ENCODE peak calls at places on chromosomes 4 and X, in nine cellular contexts. One of them, this sample, is unnamed.
A peak's percentile ranks its signal among the peaks of the same experiment; 100 is the strongest.

GRCh38 chrX:50680990-50681389 is 133.0 kb downstream of the SHROOM4 start:
- DNase-seq in amniotic epithelial cell: no peak
- DNase-seq in WTC11: peak; percentile 18
- DNase-seq in AG20443: no peak
- DNase-seq in stimulated activated CD8-positive, alpha-beta memory T cell treated with anti-CD3 and anti-CD28 coated beads, Interleukin-12 subunit alpha, Interleukin-12 subunit beta, amount 100 ng/mL, for 4 hours: no peak
- DNase-seq in T47D: no peak
- DNase-seq in RPMI7951: no peak
- DNase-seq in T-cell: no peak
- DNase-seq in heart right ventricle: no peak
- DNase-seq in this sample: peak; percentile 34

GRCh38 chr4:97252615-97253154 is 890.6 kb downstream of the STPG2 start:
- DNase-seq in amniotic epithelial cell: no peak
- DNase-seq in AG20443: no peak
- DNase-seq in T-cell: no peak
- DNase-seq in heart right ventricle: no peak
- DNase-seq in stimulated activated CD8-positive, alpha-beta memory T cell treated with anti-CD3 and anti-CD28 coated beads, Interleukin-12 subunit alpha, Interleukin-12 subunit beta, amount 100 ng/mL, for 4 hours: no peak
- DNase-seq in RPMI7951: no peak
- DNase-seq in T47D: no peak
- DNase-seq in WTC11: no peak
- DNase-seq in this sample: no peak

GRCh38 chrX:100207331-100208024 is 202.6 kb downstream of the PCDH19 start:
- DNase-seq in WTC11: no peak
- DNase-seq in T47D: no peak
- DNase-seq in RPMI7951: no peak
- DNase-seq in stimulated activated CD8-positive, alpha-beta memory T cell treated with anti-CD3 and anti-CD28 coated beads, Interleukin-12 subunit alpha, Interleukin-12 subunit beta, amount 100 ng/mL, for 4 hours: no peak
- DNase-seq in T-cell: no peak
- DNase-seq in AG20443: no peak
- DNase-seq in amniotic epithelial cell: no peak
- DNase-seq in heart right ventricle: no peak
- DNase-seq in this sample: no peak

GRCh38 chr4:132065940-132066495 is 1083.1 kb upstream of the PCDH10 start:
- DNase-seq in AG20443: no peak
- DNase-seq in T-cell: no peak
- DNase-seq in RPMI7951: no peak
- DNase-seq in T47D: no peak
- DNase-seq in WTC11: no peak
- DNase-seq in amniotic epithelial cell: peak; percentile 39
- DNase-seq in stimulated activated CD8-positive, alpha-beta memory T cell treated with anti-CD3 and anti-CD28 coated beads, Interleukin-12 subunit alpha, Interleukin-12 subunit beta, amount 100 ng/mL, for 4 hours: no peak
- DNase-seq in heart right ventricle: no peak
- DNase-seq in this sample: peak; percentile 3

GRCh38 chr4:128574706-128575105 is 234.8 kb upstream of the JADE1 start:
- DNase-seq in WTC11: peak; percentile 94
- DNase-seq in RPMI7951: peak; percentile 69
- DNase-seq in amniotic epithelial cell: peak; percentile 79
- DNase-seq in heart right ventricle: peak; percentile 60
- DNase-seq in T-cell: peak; percentile 26
- DNase-seq in stimulated activated CD8-positive, alpha-beta memory T cell treated with anti-CD3 and anti-CD28 coated beads, Interleukin-12 subunit alpha, Interleukin-12 subunit beta, amount 100 ng/mL, for 4 hours: no peak
- DNase-seq in AG20443: peak; percentile 30
- DNase-seq in T47D: no peak
- DNase-seq in this sample: peak; percentile 88

GRCh38 chr4:119210760-119211159 is 1.8 kb upstream of the USP53 start:
- DNase-seq in AG20443: no peak
- DNase-seq in amniotic epithelial cell: peak; percentile 79
- DNase-seq in T-cell: no peak
- DNase-seq in RPMI7951: no peak
- DNase-seq in heart right ventricle: no peak
- DNase-seq in T47D: no peak
- DNase-seq in stimulated activated CD8-positive, alpha-beta memory T cell treated with anti-CD3 and anti-CD28 coated beads, Interleukin-12 subunit alpha, Interleukin-12 subunit beta, amount 100 ng/mL, for 4 hours: no peak
- DNase-seq in WTC11: no peak
- DNase-seq in this sample: peak; percentile 50

GRCh38 chr4:173370130-173370476 is 651 bp upstream of the SAP30 start:
- DNase-seq in T47D: no peak
- DNase-seq in stimulated activated CD8-positive, alpha-beta memory T cell treated with anti-CD3 and anti-CD28 coated beads, Interleukin-12 subunit alpha, Interleukin-12 subunit beta, amount 100 ng/mL, for 4 hours: no peak
- DNase-seq in AG20443: peak; percentile 23
- DNase-seq in heart right ventricle: peak; percentile 82
- DNase-seq in amniotic epithelial cell: no peak
- DNase-seq in T-cell: no peak
- DNase-seq in RPMI7951: no peak
- DNase-seq in WTC11: peak; percentile 36
- DNase-seq in this sample: no peak

GRCh38 chrX:13506574-13506973 is 62.8 kb upstream of the EGFL6 start:
- DNase-seq in stimulated activated CD8-positive, alpha-beta memory T cell treated with anti-CD3 and anti-CD28 coated beads, Interleukin-12 subunit alpha, Interleukin-12 subunit beta, amount 100 ng/mL, for 4 hours: no peak
- DNase-seq in WTC11: peak; percentile 31
- DNase-seq in amniotic epithelial cell: peak; percentile 35
- DNase-seq in heart right ventricle: peak; percentile 18
- DNase-seq in T47D: peak; percentile 16
- DNase-seq in AG20443: peak; percentile 49
- DNase-seq in RPMI7951: peak; percentile 46
- DNase-seq in T-cell: peak; percentile 35
- DNase-seq in this sample: peak; percentile 67

GRCh38 chr4:121150486-121150885 is 13.6 kb downstream of the TNIP3 start:
- DNase-seq in amniotic epithelial cell: no peak
- DNase-seq in WTC11: no peak
- DNase-seq in AG20443: no peak
- DNase-seq in heart right ventricle: no peak
- DNase-seq in stimulated activated CD8-positive, alpha-beta memory T cell treated with anti-CD3 and anti-CD28 coated beads, Interleukin-12 subunit alpha, Interleukin-12 subunit beta, amount 100 ng/mL, for 4 hours: no peak
- DNase-seq in T-cell: no peak
- DNase-seq in RPMI7951: no peak
- DNase-seq in T47D: no peak
- DNase-seq in this sample: no peak

GRCh38 chr4:37568494-37568893 is 117.7 kb downstream of the RELL1 start:
- DNase-seq in T-cell: no peak
- DNase-seq in T47D: no peak
- DNase-seq in amniotic epithelial cell: no peak
- DNase-seq in heart right ventricle: no peak
- DNase-seq in stimulated activated CD8-positive, alpha-beta memory T cell treated with anti-CD3 and anti-CD28 coated beads, Interleukin-12 subunit alpha, Interleukin-12 subunit beta, amount 100 ng/mL, for 4 hours: no peak
- DNase-seq in RPMI7951: no peak
- DNase-seq in AG20443: no peak
- DNase-seq in WTC11: no peak
- DNase-seq in this sample: no peak

GRCh38 chr4:6263541-6264540 is 5.8 kb upstream of the WFS1 start:
- DNase-seq in AG20443: peak; percentile 58
- DNase-seq in RPMI7951: peak; percentile 37
- DNase-seq in T-cell: no peak
- DNase-seq in WTC11: peak; percentile 61
- DNase-seq in stimulated activated CD8-positive, alpha-beta memory T cell treated with anti-CD3 and anti-CD28 coated beads, Interleukin-12 subunit alpha, Interleukin-12 subunit beta, amount 100 ng/mL, for 4 hours: no peak
- DNase-seq in T47D: peak; percentile 53
- DNase-seq in amniotic epithelial cell: peak; percentile 59
- DNase-seq in heart right ventricle: peak; percentile 38
- DNase-seq in this sample: peak; percentile 75

GRCh38 chr4:10283761-10284160 is 167.2 kb upstream of the WDR1 start:
- DNase-seq in heart right ventricle: no peak
- DNase-seq in RPMI7951: no peak
- DNase-seq in stimulated activated CD8-positive, alpha-beta memory T cell treated with anti-CD3 and anti-CD28 coated beads, Interleukin-12 subunit alpha, Interleukin-12 subunit beta, amount 100 ng/mL, for 4 hours: no peak
- DNase-seq in T-cell: no peak
- DNase-seq in T47D: no peak
- DNase-seq in AG20443: no peak
- DNase-seq in amniotic epithelial cell: no peak
- DNase-seq in WTC11: no peak
- DNase-seq in this sample: no peak

GRCh38 chr4:163681208-163681821 is 186.8 kb downstream of the TMA16 start:
- DNase-seq in heart right ventricle: peak; percentile 7
- DNase-seq in RPMI7951: peak; percentile 13
- DNase-seq in amniotic epithelial cell: peak; percentile 51
- DNase-seq in WTC11: no peak
- DNase-seq in stimulated activated CD8-positive, alpha-beta memory T cell treated with anti-CD3 and anti-CD28 coated beads, Interleukin-12 subunit alpha, Interleukin-12 subunit beta, amount 100 ng/mL, for 4 hours: no peak
- DNase-seq in T47D: no peak
- DNase-seq in AG20443: peak; percentile 9
- DNase-seq in T-cell: no peak
- DNase-seq in this sample: peak; percentile 24

GRCh38 chr4:1530356-1530755 is 124.1 kb upstream of the NKX1-1 start:
- DNase-seq in stimulated activated CD8-positive, alpha-beta memory T cell treated with anti-CD3 and anti-CD28 coated beads, Interleukin-12 subunit alpha, Interleukin-12 subunit beta, amount 100 ng/mL, for 4 hours: no peak
- DNase-seq in RPMI7951: no peak
- DNase-seq in AG20443: no peak
- DNase-seq in heart right ventricle: no peak
- DNase-seq in T-cell: no peak
- DNase-seq in WTC11: no peak
- DNase-seq in amniotic epithelial cell: no peak
- DNase-seq in T47D: no peak
- DNase-seq in this sample: no peak

GRCh38 chr4:87414806-87415205 is 7.6 kb upstream of the NUDT9 start:
- DNase-seq in WTC11: no peak
- DNase-seq in AG20443: no peak
- DNase-seq in T47D: no peak
- DNase-seq in heart right ventricle: no peak
- DNase-seq in amniotic epithelial cell: no peak
- DNase-seq in RPMI7951: peak; percentile 21
- DNase-seq in stimulated activated CD8-positive, alpha-beta memory T cell treated with anti-CD3 and anti-CD28 coated beads, Interleukin-12 subunit alpha, Interleukin-12 subunit beta, amount 100 ng/mL, for 4 hours: no peak
- DNase-seq in T-cell: no peak
- DNase-seq in this sample: no peak

GRCh38 chr4:30950737-30951136 is 230.6 kb downstream of the PCDH7 start:
- DNase-seq in amniotic epithelial cell: no peak
- DNase-seq in T47D: no peak
- DNase-seq in heart right ventricle: no peak
- DNase-seq in WTC11: no peak
- DNase-seq in AG20443: no peak
- DNase-seq in T-cell: no peak
- DNase-seq in stimulated activated CD8-positive, alpha-beta memory T cell treated with anti-CD3 and anti-CD28 coated beads, Interleukin-12 subunit alpha, Interleukin-12 subunit beta, amount 100 ng/mL, for 4 hours: no peak
- DNase-seq in RPMI7951: peak; percentile 0
- DNase-seq in this sample: no peak

GRCh38 chrX:41377624-41378023 is 43.7 kb downstream of the DDX3X start:
- DNase-seq in WTC11: no peak
- DNase-seq in heart right ventricle: no peak
- DNase-seq in AG20443: no peak
- DNase-seq in T47D: no peak
- DNase-seq in T-cell: no peak
- DNase-seq in RPMI7951: no peak
- DNase-seq in amniotic epithelial cell: no peak
- DNase-seq in stimulated activated CD8-positive, alpha-beta memory T cell treated with anti-CD3 and anti-CD28 coated beads, Interleukin-12 subunit alpha, Interleukin-12 subunit beta, amount 100 ng/mL, for 4 hours: no peak
- DNase-seq in this sample: no peak

GRCh38 chrX:119008122-119008744 is 33.8 kb downstream of the LONRF3 start:
- DNase-seq in heart right ventricle: peak; percentile 7
- DNase-seq in WTC11: peak; percentile 44
- DNase-seq in T47D: peak; percentile 1
- DNase-seq in stimulated activated CD8-positive, alpha-beta memory T cell treated with anti-CD3 and anti-CD28 coated beads, Interleukin-12 subunit alpha, Interleukin-12 subunit beta, amount 100 ng/mL, for 4 hours: no peak
- DNase-seq in RPMI7951: peak; percentile 18
- DNase-seq in AG20443: peak; percentile 50
- DNase-seq in amniotic epithelial cell: peak; percentile 8
- DNase-seq in T-cell: no peak
- DNase-seq in this sample: peak; percentile 53

GRCh38 chr4:138392751-138393308 is 150.7 kb upstream of the SLC7A11 start:
- DNase-seq in stimulated activated CD8-positive, alpha-beta memory T cell treated with anti-CD3 and anti-CD28 coated beads, Interleukin-12 subunit alpha, Interleukin-12 subunit beta, amount 100 ng/mL, for 4 hours: no peak
- DNase-seq in WTC11: no peak
- DNase-seq in T47D: no peak
- DNase-seq in heart right ventricle: no peak
- DNase-seq in AG20443: no peak
- DNase-seq in amniotic epithelial cell: no peak
- DNase-seq in T-cell: no peak
- DNase-seq in RPMI7951: no peak
- DNase-seq in this sample: no peak

GRCh38 chr4:48379587-48380140 is 38.3 kb downstream of the SLAIN2 start:
- DNase-seq in WTC11: no peak
- DNase-seq in stimulated activated CD8-positive, alpha-beta memory T cell treated with anti-CD3 and anti-CD28 coated beads, Interleukin-12 subunit alpha, Interleukin-12 subunit beta, amount 100 ng/mL, for 4 hours: no peak
- DNase-seq in AG20443: no peak
- DNase-seq in heart right ventricle: no peak
- DNase-seq in amniotic epithelial cell: peak; percentile 43
- DNase-seq in T-cell: no peak
- DNase-seq in T47D: no peak
- DNase-seq in RPMI7951: no peak
- DNase-seq in this sample: no peak

GRCh38 chr4:186013404-186014186 is 55.4 kb upstream of the TLR3 start:
- DNase-seq in stimulated activated CD8-positive, alpha-beta memory T cell treated with anti-CD3 and anti-CD28 coated beads, Interleukin-12 subunit alpha, Interleukin-12 subunit beta, amount 100 ng/mL, for 4 hours: no peak
- DNase-seq in T47D: no peak
- DNase-seq in amniotic epithelial cell: no peak
- DNase-seq in WTC11: no peak
- DNase-seq in heart right ventricle: no peak
- DNase-seq in RPMI7951: no peak
- DNase-seq in T-cell: no peak
- DNase-seq in AG20443: no peak
- DNase-seq in this sample: no peak

GRCh38 chrX:3962511-3963350 is 249.3 kb upstream of the PRKX start:
- DNase-seq in T-cell: no peak
- DNase-seq in heart right ventricle: no peak
- DNase-seq in WTC11: no peak
- DNase-seq in T47D: no peak
- DNase-seq in stimulated activated CD8-positive, alpha-beta memory T cell treated with anti-CD3 and anti-CD28 coated beads, Interleukin-12 subunit alpha, Interleukin-12 subunit beta, amount 100 ng/mL, for 4 hours: no peak
- DNase-seq in RPMI7951: peak; percentile 15
- DNase-seq in amniotic epithelial cell: no peak
- DNase-seq in AG20443: peak; percentile 6
- DNase-seq in this sample: peak; percentile 11

GRCh38 chr4:147049940-147050852 is 104.5 kb upstream of the TTC29 start:
- DNase-seq in AG20443: peak; percentile 29
- DNase-seq in amniotic epithelial cell: peak; percentile 98
- DNase-seq in T-cell: no peak
- DNase-seq in stimulated activated CD8-positive, alpha-beta memory T cell treated with anti-CD3 and anti-CD28 coated beads, Interleukin-12 subunit alpha, Interleukin-12 subunit beta, amount 100 ng/mL, for 4 hours: no peak
- DNase-seq in heart right ventricle: no peak
- DNase-seq in T47D: no peak
- DNase-seq in RPMI7951: no peak
- DNase-seq in WTC11: no peak
- DNase-seq in this sample: peak; percentile 73

GRCh38 chr4:53012738-53013137 is 150.6 kb downstream of the RASL11B start:
- DNase-seq in AG20443: no peak
- DNase-seq in T47D: no peak
- DNase-seq in stimulated activated CD8-positive, alpha-beta memory T cell treated with anti-CD3 and anti-CD28 coated beads, Interleukin-12 subunit alpha, Interleukin-12 subunit beta, amount 100 ng/mL, for 4 hours: no peak
- DNase-seq in RPMI7951: peak; percentile 27
- DNase-seq in amniotic epithelial cell: peak; percentile 58
- DNase-seq in T-cell: no peak
- DNase-seq in heart right ventricle: no peak
- DNase-seq in WTC11: no peak
- DNase-seq in this sample: peak; percentile 40

GRCh38 chrX:69096963-69097362 is 68.3 kb downstream of the PJA1 start:
- DNase-seq in RPMI7951: no peak
- DNase-seq in T47D: no peak
- DNase-seq in T-cell: no peak
- DNase-seq in stimulated activated CD8-positive, alpha-beta memory T cell treated with anti-CD3 and anti-CD28 coated beads, Interleukin-12 subunit alpha, Interleukin-12 subunit beta, amount 100 ng/mL, for 4 hours: no peak
- DNase-seq in WTC11: no peak
- DNase-seq in AG20443: no peak
- DNase-seq in heart right ventricle: no peak
- DNase-seq in amniotic epithelial cell: no peak
- DNase-seq in this sample: no peak

GRCh38 chr4:20622701-20623100 is 77.6 kb upstream of the PACRGL start:
- DNase-seq in T47D: no peak
- DNase-seq in RPMI7951: peak; percentile 6
- DNase-seq in T-cell: no peak
- DNase-seq in heart right ventricle: no peak
- DNase-seq in amniotic epithelial cell: no peak
- DNase-seq in AG20443: no peak
- DNase-seq in stimulated activated CD8-positive, alpha-beta memory T cell treated with anti-CD3 and anti-CD28 coated beads, Interleukin-12 subunit alpha, Interleukin-12 subunit beta, amount 100 ng/mL, for 4 hours: no peak
- DNase-seq in WTC11: no peak
- DNase-seq in this sample: no peak

GRCh38 chrX:43655151-43655676 is 885 bp upstream of the MAOA start:
- DNase-seq in amniotic epithelial cell: peak; percentile 49
- DNase-seq in RPMI7951: peak; percentile 22
- DNase-seq in T-cell: peak; percentile 2
- DNase-seq in stimulated activated CD8-positive, alpha-beta memory T cell treated with anti-CD3 and anti-CD28 coated beads, Interleukin-12 subunit alpha, Interleukin-12 subunit beta, amount 100 ng/mL, for 4 hours: no peak
- DNase-seq in T47D: no peak
- DNase-seq in AG20443: peak; percentile 9
- DNase-seq in heart right ventricle: peak; percentile 25
- DNase-seq in WTC11: peak; percentile 13
- DNase-seq in this sample: peak; percentile 56

GRCh38 chr4:124710911-124711310 is 1.6 kb downstream of the ANKRD50 start:
- DNase-seq in WTC11: no peak
- DNase-seq in amniotic epithelial cell: peak; percentile 29
- DNase-seq in T47D: no peak
- DNase-seq in AG20443: no peak
- DNase-seq in T-cell: no peak
- DNase-seq in stimulated activated CD8-positive, alpha-beta memory T cell treated with anti-CD3 and anti-CD28 coated beads, Interleukin-12 subunit alpha, Interleukin-12 subunit beta, amount 100 ng/mL, for 4 hours: no peak
- DNase-seq in RPMI7951: peak; percentile 23
- DNase-seq in heart right ventricle: no peak
- DNase-seq in this sample: peak; percentile 36

GRCh38 chr4:39686997-39687396 is 10.9 kb upstream of the UBE2K start:
- DNase-seq in T47D: no peak
- DNase-seq in heart right ventricle: no peak
- DNase-seq in T-cell: no peak
- DNase-seq in stimulated activated CD8-positive, alpha-beta memory T cell treated with anti-CD3 and anti-CD28 coated beads, Interleukin-12 subunit alpha, Interleukin-12 subunit beta, amount 100 ng/mL, for 4 hours: no peak
- DNase-seq in amniotic epithelial cell: no peak
- DNase-seq in WTC11: no peak
- DNase-seq in AG20443: no peak
- DNase-seq in RPMI7951: no peak
- DNase-seq in this sample: no peak

GRCh38 chr4:119136541-119136940 is 909 bp downstream of the MYOZ2 start:
- DNase-seq in WTC11: no peak
- DNase-seq in stimulated activated CD8-positive, alpha-beta memory T cell treated with anti-CD3 and anti-CD28 coated beads, Interleukin-12 subunit alpha, Interleukin-12 subunit beta, amount 100 ng/mL, for 4 hours: no peak
- DNase-seq in AG20443: no peak
- DNase-seq in T-cell: no peak
- DNase-seq in amniotic epithelial cell: peak; percentile 70
- DNase-seq in heart right ventricle: no peak
- DNase-seq in RPMI7951: no peak
- DNase-seq in T47D: no peak
- DNase-seq in this sample: peak; percentile 48

GRCh38 chrX:54950730-54951375 is 30.2 kb downstream of the TRO start:
- DNase-seq in amniotic epithelial cell: no peak
- DNase-seq in T-cell: no peak
- DNase-seq in stimulated activated CD8-positive, alpha-beta memory T cell treated with anti-CD3 and anti-CD28 coated beads, Interleukin-12 subunit alpha, Interleukin-12 subunit beta, amount 100 ng/mL, for 4 hours: no peak
- DNase-seq in RPMI7951: no peak
- DNase-seq in heart right ventricle: no peak
- DNase-seq in AG20443: no peak
- DNase-seq in T47D: no peak
- DNase-seq in WTC11: no peak
- DNase-seq in this sample: no peak

This sample was measured in fibroblast of pulmonary artery.